ENCODE peak calls at places on chromosomes 16 and 17, in eight cellular contexts. K is NCI-H1092; Q is T-helper 9 cell; D is CD4-positive, CD25-positive, alpha-beta regulatory T cell; L is aorta; X is stimulated activated CD8-positive, alpha-beta memory T cell treated with anti-CD3 and anti-CD28 coated beads, Interleukin-15, amount 100 ng/mL, for 24 hours; B is right cardiac atrium; R is fibroblast of lung. V is an unnamed sample.

GRCh38 chr16:4435668-4436067 is 10.0 kb downstream of the DNAJA3 start:
- DNase-seq in B (no peak), X (no peak), Q (no peak), L (no peak), D (no peak), K (no peak), R (peak), V (peak)

GRCh38 chr16:17529982-17530760 is 59.4 kb upstream of the XYLT1 start:
- DNase-seq in X (no peak), B (no peak), R (no peak), Q (no peak), L (no peak), K (no peak), D (no peak), V (no peak)

GRCh38 chr17:30534938-30535921 is 58.0 kb downstream of the GOSR1 start:
- DNase-seq in L (peak), Q (no peak), X (no peak), D (no peak), K (no peak), B (no peak), R (no peak), V (no peak)

GRCh38 chr17:2392252-2393183 is 8.3 kb downstream of the MNT start:
- DNase-seq in B (peak), R (peak), L (peak), X (peak), Q (peak), D (peak), K (peak), V (peak)

GRCh38 chr16:25614836-25615235 is 76.9 kb upstream of the HS3ST4 start:
- DNase-seq in R (no peak), X (no peak), Q (no peak), B (no peak), K (no peak), D (no peak), L (no peak), V (no peak)

GRCh38 chr16:50265260-50265659 is 1.1 kb upstream of the ADCY7 start:
- DNase-seq in X (no peak), D (peak), R (no peak), B (peak), K (no peak), L (peak), Q (no peak), V (peak)

GRCh38 chr16:964696-965395 is 5.9 kb downstream of the LMF1 start:
- DNase-seq in X (no peak), L (peak), D (peak), Q (peak), K (no peak), R (peak), B (no peak), V (peak)

GRCh38 chr16:81106826-81107503 is 10.8 kb upstream of the GCSH start:
- DNase-seq in X (no peak), Q (no peak), K (no peak), R (peak), L (peak), D (no peak), B (no peak), V (no peak)

GRCh38 chr17:7024402-7024785 is 1.5 kb downstream of the BCL6B start:
- DNase-seq in Q (no peak), R (no peak), X (no peak), L (no peak), B (peak), D (no peak), K (no peak), V (no peak)